ENCODE peak calls at places on chromosome 2, in four cellular contexts. W, B, L and A are unnamed samples.

GRCh38 chr2:10912076-10912731 is 470 bp downstream of the KCNF1 start:
- DNase-seq in W (no peak), B (no peak), L (no peak), A (no peak)

GRCh38 chr2:120231974-120232635 is 8.9 kb upstream of the TMEM185B start:
- DNase-seq in W (peak), B (no peak), L (no peak), A (no peak)

GRCh38 chr2:148965596-148966431 is 72.7 kb upstream of the LYPD6B start:
- DNase-seq in W (no peak), B (no peak), L (no peak), A (no peak)

GRCh38 chr2:176435691-176436215 is 166.5 kb downstream of the MTX2 start:
- DNase-seq in W (no peak), B (no peak), L (no peak), A (no peak)

GRCh38 chr2:150548527-150548926 is 61.1 kb upstream of the RND3 start:
- DNase-seq in W (peak), B (no peak), L (no peak), A (no peak)

GRCh38 chr2:200306969-200307811 is 697 bp downstream of the SPATS2L start:
- DNase-seq in W (peak), B (peak), L (peak), A (no peak)

GRCh38 chr2:210072922-210073509 is 70.6 kb downstream of the RPE start:
- DNase-seq in W (peak), B (no peak), L (no peak), A (peak)

GRCh38 chr2:37800176-37800835 is 124.8 kb upstream of the RMDN2 start:
- DNase-seq in W (no peak), B (no peak), L (no peak), A (no peak)

GRCh38 chr2:178266445-178266844 is 72.1 kb downstream of the OSBPL6 start:
- DNase-seq in W (no peak), B (no peak), L (no peak), A (no peak)

GRCh38 chr2:40431600-40431955 is 20.3 kb downstream of the SLC8A1 start:
- DNase-seq in W (peak), B (peak), L (no peak), A (peak)

GRCh38 chr2:61090386-61090921 is 24.8 kb downstream of the SANBR start:
- DNase-seq in W (peak), B (no peak), L (no peak), A (no peak)

GRCh38 chr2:232545511-232546375 is 4.6 kb downstream of the TIGD1 start:
- DNase-seq in W (no peak), B (no peak), L (peak), A (no peak)